ENCODE peak calls at places on chromosomes 13 and 19, in seven cellular contexts. One of them, this sample, is unnamed.

GRCh38 chr13:97250560-97250959 is 28.4 kb downstream of the MBNL2 start:
- DNase-seq in OCI-LY7: no peak
- DNase-seq in fibroblast of the aortic adventitia: peak
- DNase-seq in upper lobe of left lung: no peak
- DNase-seq in GM23338: no peak
- DNase-seq in CD4-positive, alpha-beta T cell: no peak
- DNase-seq in left lung: no peak
- DNase-seq in this sample: no peak

GRCh38 chr19:1746401-1747284 is 6.7 kb upstream of the ONECUT3 start:
- DNase-seq in fibroblast of the aortic adventitia: peak
- DNase-seq in left lung: no peak
- DNase-seq in OCI-LY7: no peak
- DNase-seq in upper lobe of left lung: no peak
- DNase-seq in GM23338: no peak
- DNase-seq in CD4-positive, alpha-beta T cell: no peak
- DNase-seq in this sample: peak

GRCh38 chr13:80562423-80562822 is 221.5 kb upstream of the SPRY2 start:
- DNase-seq in OCI-LY7: no peak
- DNase-seq in fibroblast of the aortic adventitia: no peak
- DNase-seq in CD4-positive, alpha-beta T cell: no peak
- DNase-seq in GM23338: no peak
- DNase-seq in left lung: no peak
- DNase-seq in upper lobe of left lung: no peak
- DNase-seq in this sample: no peak

GRCh38 chr13:107590556-107590955 is 624.8 kb downstream of the LIG4 start:
- DNase-seq in upper lobe of left lung: no peak
- DNase-seq in fibroblast of the aortic adventitia: no peak
- DNase-seq in left lung: no peak
- DNase-seq in GM23338: no peak
- DNase-seq in OCI-LY7: no peak
- DNase-seq in CD4-positive, alpha-beta T cell: no peak
- DNase-seq in this sample: no peak

GRCh38 chr13:49060698-49061387 is 85.1 kb downstream of the FNDC3A start:
- DNase-seq in left lung: no peak
- DNase-seq in upper lobe of left lung: no peak
- DNase-seq in OCI-LY7: no peak
- DNase-seq in fibroblast of the aortic adventitia: peak
- DNase-seq in GM23338: no peak
- DNase-seq in CD4-positive, alpha-beta T cell: no peak
- DNase-seq in this sample: no peak

GRCh38 chr19:5987077-5987818 is 9.3 kb upstream of the RANBP3 start:
- DNase-seq in GM23338: peak
- DNase-seq in CD4-positive, alpha-beta T cell: peak
- DNase-seq in upper lobe of left lung: no peak
- DNase-seq in OCI-LY7: peak
- DNase-seq in fibroblast of the aortic adventitia: peak
- DNase-seq in left lung: no peak
- DNase-seq in this sample: peak

GRCh38 chr13:54433511-54434206 is 1405.0 kb downstream of the OLFM4 start:
- DNase-seq in GM23338: no peak
- DNase-seq in left lung: no peak
- DNase-seq in upper lobe of left lung: no peak
- DNase-seq in fibroblast of the aortic adventitia: no peak
- DNase-seq in OCI-LY7: no peak
- DNase-seq in CD4-positive, alpha-beta T cell: no peak
- DNase-seq in this sample: no peak

GRCh38 chr19:42440357-42441046 is 2.2 kb downstream of the CXCL17 start:
- DNase-seq in left lung: peak
- DNase-seq in GM23338: peak
- DNase-seq in CD4-positive, alpha-beta T cell: peak
- DNase-seq in OCI-LY7: peak
- DNase-seq in upper lobe of left lung: peak
- DNase-seq in fibroblast of the aortic adventitia: peak
- DNase-seq in this sample: peak

GRCh38 chr13:107466326-107466725 is 749.0 kb downstream of the LIG4 start:
- DNase-seq in fibroblast of the aortic adventitia: peak
- DNase-seq in left lung: no peak
- DNase-seq in CD4-positive, alpha-beta T cell: no peak
- DNase-seq in GM23338: no peak
- DNase-seq in upper lobe of left lung: no peak
- DNase-seq in OCI-LY7: no peak
- DNase-seq in this sample: no peak

GRCh38 chr19:39307233-39307821 is 11.1 kb downstream of the IFNL1 start:
- DNase-seq in GM23338: peak
- DNase-seq in upper lobe of left lung: peak
- DNase-seq in OCI-LY7: no peak
- DNase-seq in fibroblast of the aortic adventitia: no peak
- DNase-seq in left lung: peak
- DNase-seq in CD4-positive, alpha-beta T cell: no peak
- DNase-seq in this sample: peak

GRCh38 chr13:112965573-112966115 is 3.4 kb upstream of the MCF2L start:
- DNase-seq in upper lobe of left lung: no peak
- DNase-seq in OCI-LY7: no peak
- DNase-seq in CD4-positive, alpha-beta T cell: no peak
- DNase-seq in left lung: peak
- DNase-seq in GM23338: no peak
- DNase-seq in fibroblast of the aortic adventitia: no peak
- DNase-seq in this sample: no peak

GRCh38 chr13:64274481-64275217 is 2859.0 kb upstream of the PCDH20 start:
- DNase-seq in GM23338: no peak
- DNase-seq in left lung: no peak
- DNase-seq in fibroblast of the aortic adventitia: peak
- DNase-seq in OCI-LY7: no peak
- DNase-seq in CD4-positive, alpha-beta T cell: no peak
- DNase-seq in upper lobe of left lung: no peak
- DNase-seq in this sample: no peak

GRCh38 chr13:25329706-25330105 is 28.3 kb downstream of the NUP58 start:
- DNase-seq in CD4-positive, alpha-beta T cell: no peak
- DNase-seq in GM23338: no peak
- DNase-seq in left lung: peak
- DNase-seq in fibroblast of the aortic adventitia: no peak
- DNase-seq in OCI-LY7: no peak
- DNase-seq in upper lobe of left lung: no peak
- DNase-seq in this sample: no peak

GRCh38 chr13:43664700-43665191 is 122.0 kb downstream of the ENOX1 start:
- DNase-seq in GM23338: peak
- DNase-seq in OCI-LY7: no peak
- DNase-seq in fibroblast of the aortic adventitia: peak
- DNase-seq in upper lobe of left lung: no peak
- DNase-seq in CD4-positive, alpha-beta T cell: no peak
- DNase-seq in left lung: no peak
- DNase-seq in this sample: no peak

GRCh38 chr19:1085053-1085658 is 10.0 kb downstream of the POLR2E start:
- DNase-seq in OCI-LY7: no peak
- DNase-seq in GM23338: no peak
- DNase-seq in CD4-positive, alpha-beta T cell: no peak
- DNase-seq in upper lobe of left lung: no peak
- DNase-seq in left lung: no peak
- DNase-seq in fibroblast of the aortic adventitia: no peak
- DNase-seq in this sample: no peak

GRCh38 chr13:60679928-60680693 is 283.1 kb downstream of the TDRD3 start:
- DNase-seq in CD4-positive, alpha-beta T cell: no peak
- DNase-seq in fibroblast of the aortic adventitia: no peak
- DNase-seq in GM23338: peak
- DNase-seq in upper lobe of left lung: no peak
- DNase-seq in OCI-LY7: no peak
- DNase-seq in left lung: no peak
- DNase-seq in this sample: no peak

GRCh38 chr13:108102771-108103170 is 112.6 kb downstream of the LIG4 start:
- DNase-seq in OCI-LY7: no peak
- DNase-seq in upper lobe of left lung: no peak
- DNase-seq in GM23338: no peak
- DNase-seq in CD4-positive, alpha-beta T cell: no peak
- DNase-seq in fibroblast of the aortic adventitia: no peak
- DNase-seq in left lung: no peak
- DNase-seq in this sample: no peak

GRCh38 chr19:39967561-39967960 is 3.4 kb upstream of the PSMC4 start:
- DNase-seq in fibroblast of the aortic adventitia: no peak
- DNase-seq in left lung: no peak
- DNase-seq in GM23338: no peak
- DNase-seq in upper lobe of left lung: no peak
- DNase-seq in CD4-positive, alpha-beta T cell: no peak
- DNase-seq in OCI-LY7: no peak
- DNase-seq in this sample: no peak

GRCh38 chr19:43779147-43779819 is 1.5 kb downstream of the KCNN4 start:
- DNase-seq in CD4-positive, alpha-beta T cell: no peak
- DNase-seq in left lung: peak
- DNase-seq in fibroblast of the aortic adventitia: no peak
- DNase-seq in GM23338: no peak
- DNase-seq in upper lobe of left lung: peak
- DNase-seq in OCI-LY7: no peak
- DNase-seq in this sample: peak

GRCh38 chr19:43778651-43779050 is 2.1 kb downstream of the KCNN4 start:
- DNase-seq in CD4-positive, alpha-beta T cell: no peak
- DNase-seq in left lung: no peak
- DNase-seq in fibroblast of the aortic adventitia: no peak
- DNase-seq in upper lobe of left lung: no peak
- DNase-seq in GM23338: no peak
- DNase-seq in OCI-LY7: peak
- DNase-seq in this sample: peak

GRCh38 chr19:43780706-43781525 is at the start of gene KCNN4:
- DNase-seq in left lung: peak
- DNase-seq in upper lobe of left lung: peak
- DNase-seq in OCI-LY7: peak
- DNase-seq in CD4-positive, alpha-beta T cell: peak
- DNase-seq in GM23338: no peak
- DNase-seq in fibroblast of the aortic adventitia: peak
- DNase-seq in this sample: peak

GRCh38 chr19:43781630-43782310 is 997 bp upstream of the KCNN4 start:
- DNase-seq in GM23338: no peak
- DNase-seq in upper lobe of left lung: no peak
- DNase-seq in OCI-LY7: peak
- DNase-seq in CD4-positive, alpha-beta T cell: no peak
- DNase-seq in fibroblast of the aortic adventitia: no peak
- DNase-seq in left lung: no peak
- DNase-seq in this sample: peak

GRCh38 chr19:43779820-43780219 is 953 bp downstream of the KCNN4 start:
- DNase-seq in CD4-positive, alpha-beta T cell: no peak
- DNase-seq in GM23338: no peak
- DNase-seq in OCI-LY7: peak
- DNase-seq in upper lobe of left lung: no peak
- DNase-seq in left lung: no peak
- DNase-seq in fibroblast of the aortic adventitia: no peak
- DNase-seq in this sample: peak
- TF ChIP-seq CTCF in CD4-positive, alpha-beta T cell: no peak
- TF ChIP-seq CTCF in GM23338: peak
- TF ChIP-seq CTCF in OCI-LY7: peak
- TF ChIP-seq CTCF in upper lobe of left lung: no peak
- TF ChIP-seq CTCF in left lung: no peak
- TF ChIP-seq CTCF in fibroblast of the aortic adventitia: peak
- TF ChIP-seq CTCF in this sample: peak

DNA sequence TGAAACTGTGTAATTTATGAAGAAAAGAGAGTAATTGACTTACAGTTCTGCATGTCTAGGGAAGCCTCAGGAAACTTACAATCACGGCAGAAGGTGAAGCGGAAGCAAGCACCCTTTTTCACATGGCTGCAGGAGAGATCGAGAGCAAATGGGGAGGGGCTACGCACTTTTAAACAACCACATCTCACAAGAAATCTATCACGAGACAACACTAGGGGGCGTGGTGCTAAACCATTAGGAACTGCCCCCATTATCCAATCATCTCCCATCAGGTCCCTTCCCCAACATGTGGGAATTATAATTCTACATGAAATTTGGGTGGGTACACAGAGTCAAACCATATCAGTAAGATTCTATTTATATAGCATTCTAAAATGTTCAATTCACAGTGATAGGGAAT is 114.8 kb upstream of the TRPC4 start:
- DNase-seq in CD4-positive, alpha-beta T cell: no peak
- DNase-seq in fibroblast of the aortic adventitia: no peak
- DNase-seq in OCI-LY7: no peak
- DNase-seq in left lung: no peak
- DNase-seq in GM23338: peak
- DNase-seq in upper lobe of left lung: no peak
- DNase-seq in this sample: no peak
- TF ChIP-seq CTCF in CD4-positive, alpha-beta T cell: no peak
- TF ChIP-seq CTCF in fibroblast of the aortic adventitia: peak
- TF ChIP-seq CTCF in OCI-LY7: peak
- TF ChIP-seq CTCF in left lung: no peak
- TF ChIP-seq CTCF in GM23338: peak
- TF ChIP-seq CTCF in upper lobe of left lung: no peak
- TF ChIP-seq CTCF in this sample: peak

DNA sequence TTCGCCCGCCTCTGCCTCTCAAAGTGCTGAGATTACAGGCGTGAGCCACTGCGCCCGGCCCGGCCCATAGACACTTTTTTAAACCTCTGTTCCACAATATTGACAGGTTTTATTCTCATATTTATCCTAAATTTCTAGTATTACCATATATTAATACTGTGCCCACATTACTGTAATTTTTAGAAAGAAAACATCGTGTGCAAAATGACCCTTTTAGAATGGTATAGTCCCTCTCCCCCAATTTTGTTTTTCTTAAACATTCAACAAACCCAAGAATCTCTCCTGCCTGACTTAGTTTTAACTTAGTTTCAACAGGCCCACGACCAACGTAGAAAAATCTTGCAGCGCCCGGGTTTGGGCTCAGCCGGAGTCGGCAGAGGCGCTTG is 9.1 kb downstream of the CDX2 start:
- DNase-seq in upper lobe of left lung: no peak
- DNase-seq in left lung: no peak
- DNase-seq in OCI-LY7: no peak
- DNase-seq in fibroblast of the aortic adventitia: no peak
- DNase-seq in CD4-positive, alpha-beta T cell: no peak
- DNase-seq in GM23338: no peak
- DNase-seq in this sample: no peak
- TF ChIP-seq CTCF in upper lobe of left lung: no peak
- TF ChIP-seq CTCF in left lung: no peak
- TF ChIP-seq CTCF in OCI-LY7: no peak
- TF ChIP-seq CTCF in fibroblast of the aortic adventitia: no peak
- TF ChIP-seq CTCF in CD4-positive, alpha-beta T cell: no peak
- TF ChIP-seq CTCF in GM23338: no peak
- TF ChIP-seq CTCF in this sample: no peak

GRCh38 chr13:102091231-102091630 is 310.6 kb downstream of the FGF14 start:
- DNase-seq in OCI-LY7: no peak
- DNase-seq in CD4-positive, alpha-beta T cell: no peak
- DNase-seq in fibroblast of the aortic adventitia: no peak
- DNase-seq in GM23338: peak
- DNase-seq in upper lobe of left lung: no peak
- DNase-seq in left lung: no peak
- DNase-seq in this sample: no peak

GRCh38 chr13:102090532-102090931 is 311.3 kb downstream of the FGF14 start:
- DNase-seq in left lung: no peak
- DNase-seq in upper lobe of left lung: no peak
- DNase-seq in fibroblast of the aortic adventitia: no peak
- DNase-seq in GM23338: no peak
- DNase-seq in CD4-positive, alpha-beta T cell: no peak
- DNase-seq in OCI-LY7: no peak
- DNase-seq in this sample: no peak

GRCh38 chr13:102089722-102090121 is 312.1 kb downstream of the FGF14 start:
- DNase-seq in upper lobe of left lung: no peak
- DNase-seq in left lung: no peak
- DNase-seq in CD4-positive, alpha-beta T cell: no peak
- DNase-seq in fibroblast of the aortic adventitia: no peak
- DNase-seq in GM23338: no peak
- DNase-seq in OCI-LY7: no peak
- DNase-seq in this sample: no peak

DNA sequence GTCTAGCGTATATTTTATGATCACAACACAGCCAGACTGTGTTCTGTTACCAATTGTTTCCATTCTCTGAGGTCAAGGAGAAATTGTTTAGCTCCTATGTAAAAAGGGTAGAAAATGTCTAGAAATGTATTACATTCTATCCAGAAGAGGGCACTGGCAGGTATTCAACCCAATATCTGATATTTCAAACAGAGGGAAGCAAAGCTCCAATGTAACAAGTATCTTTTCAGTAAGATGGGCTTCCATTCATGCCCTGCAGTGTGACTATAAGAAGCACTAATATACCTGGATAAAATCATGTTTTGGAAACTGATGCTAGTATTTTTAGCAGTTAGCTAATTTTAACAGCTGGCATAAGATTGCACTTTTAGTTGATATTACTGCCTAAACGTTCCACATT is 312.7 kb downstream of the FGF14 start:
- DNase-seq in GM23338: no peak
- DNase-seq in CD4-positive, alpha-beta T cell: no peak
- DNase-seq in left lung: no peak
- DNase-seq in upper lobe of left lung: no peak
- DNase-seq in OCI-LY7: peak
- DNase-seq in fibroblast of the aortic adventitia: peak
- DNase-seq in this sample: no peak
- TF ChIP-seq CTCF in GM23338: no peak
- TF ChIP-seq CTCF in CD4-positive, alpha-beta T cell: no peak
- TF ChIP-seq CTCF in left lung: no peak
- TF ChIP-seq CTCF in upper lobe of left lung: no peak
- TF ChIP-seq CTCF in OCI-LY7: no peak
- TF ChIP-seq CTCF in fibroblast of the aortic adventitia: peak
- TF ChIP-seq CTCF in this sample: no peak

This sample was measured in GM13977.